ENCODE peak calls at places on chromosomes 7 and 10, in four cellular contexts. A, D, Q and B are unnamed samples.

GRCh38 chr10:77537720-77538373 is 99.8 kb downstream of the KCNMA1 start:
- DNase-seq in A (no peak), D (no peak), Q (no peak), B (no peak)

GRCh38 chr7:128161466-128162125 is 79.5 kb upstream of the LEP start:
- DNase-seq in A (no peak), D (no peak), Q (peak; percentile 11), B (no peak)

GRCh38 chr7:17696422-17696821 is 243.9 kb downstream of the SNX13 start:
- DNase-seq in A (no peak), D (no peak), Q (no peak), B (no peak)

GRCh38 chr7:153457796-153458195 is 594.4 kb upstream of the DPP6 start:
- DNase-seq in A (no peak), D (no peak), Q (no peak), B (no peak)

GRCh38 chr10:86688398-86688921 is 20.1 kb downstream of the LDB3 start:
- DNase-seq in A (peak; percentile 72), D (peak; percentile 68), Q (peak; percentile 68), B (peak; percentile 85)

GRCh38 chr10:49089152-49089788 is 26.1 kb downstream of the VSTM4 start:
- DNase-seq in A (no peak), D (no peak), Q (no peak), B (no peak)

GRCh38 chr7:25261545-25262135 is 33.4 kb upstream of the NPVF start:
- DNase-seq in A (no peak), D (no peak), Q (no peak), B (no peak)

GRCh38 chr7:54860003-54860775 is 101.2 kb upstream of the SEC61G start:
- DNase-seq in A (no peak), D (no peak), Q (no peak), B (no peak)

GRCh38 chr10:88853155-88853554 is 1.5 kb upstream of the ANKRD22 start:
- DNase-seq in A (no peak), D (no peak), Q (no peak), B (no peak)

GRCh38 chr10:127910464-127910770 is 3.5 kb downstream of the PTPRE start:
- DNase-seq in A (no peak), D (no peak), Q (no peak), B (no peak)

GRCh38 chr7:101784275-101785127 is 32.9 kb upstream of the CUX1 start:
- DNase-seq in A (no peak), D (peak; percentile 48), Q (no peak), B (no peak)

GRCh38 chr7:24668922-24669635 is 88.2 kb downstream of the GSDME start:
- DNase-seq in A (no peak), D (peak; percentile 9), Q (no peak), B (no peak)

GRCh38 chr10:96014473-96015102 is 28.8 kb upstream of the CCNJ start:
- DNase-seq in A (no peak), D (peak; percentile 15), Q (no peak), B (no peak)

GRCh38 chr7:47088329-47089067 is 493.4 kb downstream of the TNS3 start:
- DNase-seq in A (peak; percentile 70), D (peak; percentile 66), Q (peak; percentile 63), B (peak; percentile 86)

GRCh38 chr7:8082762-8083161 is 114.2 kb downstream of the GLCCI1 start:
- DNase-seq in A (no peak), D (no peak), Q (no peak), B (no peak)

GRCh38 chr10:58516118-58516517 is 3.4 kb downstream of the BICC1 start:
- DNase-seq in A (no peak), D (no peak), Q (no peak), B (no peak)

GRCh38 chr7:47326808-47327207 is 255.1 kb downstream of the TNS3 start:
- DNase-seq in A (no peak), D (no peak), Q (peak; percentile 45), B (no peak)

GRCh38 chr10:27747096-27747451 is 1.5 kb upstream of the MKX start:
- DNase-seq in A (peak; percentile 20), D (no peak), Q (no peak), B (peak; percentile 60)

GRCh38 chr7:124497209-124497608 is 268.4 kb downstream of the GPR37 start:
- DNase-seq in A (no peak), D (no peak), Q (no peak), B (no peak)

GRCh38 chr10:51877636-51878035 is 178.2 kb upstream of the CSTF2T start:
- DNase-seq in A (no peak), D (no peak), Q (no peak), B (no peak)

GRCh38 chr7:114554781-114555537 is 140.3 kb downstream of the FOXP2 start:
- DNase-seq in A (no peak), D (no peak), Q (no peak), B (no peak)

DNA sequence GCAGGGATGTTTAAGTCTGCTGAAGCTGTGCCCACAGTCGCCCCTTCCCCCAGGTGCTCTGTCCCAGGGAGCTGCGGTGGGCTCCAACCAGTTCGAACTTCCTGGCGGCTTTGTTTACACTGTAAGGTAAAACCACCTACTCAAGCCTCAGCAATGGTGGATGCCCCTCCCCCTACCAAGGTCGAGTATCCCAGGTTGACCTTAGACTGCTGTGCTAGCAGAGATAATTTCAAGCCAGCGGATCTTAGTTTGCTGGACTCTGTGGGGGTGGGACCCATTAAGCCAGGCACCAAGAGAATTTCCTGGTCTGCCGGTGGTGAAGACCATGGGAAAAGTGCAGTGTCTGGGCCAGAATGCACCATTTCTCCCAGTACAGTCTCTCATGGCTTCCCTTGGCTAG is 56.0 kb downstream of the CCDC7 start:
- DNase-seq in A (peak; percentile 49), D (peak; percentile 14), Q (no peak), B (peak; percentile 14)
- TF ChIP-seq CREB1 in A (no peak), D (no peak), Q (no peak), B (no peak)

GRCh38 chr7:122379491-122379890 is 74.9 kb upstream of the FEZF1 start:
- DNase-seq in A (no peak), D (no peak), Q (no peak), B (no peak)
- TF ChIP-seq CREB1 in A (no peak), D (no peak), Q (no peak), B (no peak)

GRCh38 chr7:80087768-80088170 is 46.9 kb upstream of the GNAI1 start:
- DNase-seq in A (no peak), D (no peak), Q (no peak), B (no peak)
- TF ChIP-seq CREB1 in A (no peak), D (no peak), Q (no peak), B (no peak)

DNA sequence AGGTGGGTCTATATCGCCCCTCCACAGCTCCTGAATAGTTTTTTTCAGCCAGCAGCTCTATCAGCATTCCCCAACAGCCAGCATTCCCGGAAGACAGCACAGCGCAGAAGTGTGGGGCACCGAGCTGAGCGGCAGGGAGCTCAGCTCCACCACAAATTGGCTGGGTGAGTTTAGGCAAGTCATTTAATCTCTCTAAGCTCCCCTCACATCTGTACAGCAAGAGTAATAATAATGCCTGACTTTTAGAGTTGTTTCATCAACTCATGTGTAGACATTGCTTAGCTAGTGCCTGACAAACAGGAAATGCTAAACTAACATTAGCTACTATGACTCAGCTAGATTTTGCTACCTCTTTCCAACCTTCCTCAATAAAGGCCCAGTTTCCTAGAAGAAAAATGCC is 247.9 kb upstream of the PTN start:
- DNase-seq in A (no peak), D (no peak), Q (no peak), B (peak; percentile 33)
- TF ChIP-seq CREB1 in A (no peak), D (no peak), Q (no peak), B (no peak)

DNA sequence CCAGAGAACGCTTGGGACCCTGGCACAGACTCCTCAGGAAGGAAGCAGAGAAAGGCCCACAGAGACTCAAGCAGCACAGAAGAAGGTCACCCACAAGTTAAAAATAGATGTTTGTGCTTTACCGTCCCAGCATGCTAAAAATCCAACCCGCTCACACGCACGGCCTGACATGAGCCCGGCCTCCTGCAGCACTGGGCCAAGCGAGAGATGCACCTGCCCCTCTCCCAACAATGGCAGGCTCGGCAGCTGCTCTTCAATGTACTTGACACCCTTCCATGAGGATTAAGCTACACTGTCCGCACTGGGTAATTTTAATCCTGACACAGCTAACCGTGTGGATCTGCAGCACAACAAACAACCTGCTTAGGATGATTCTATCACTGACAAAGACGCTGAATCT is 9.3 kb downstream of the DIP2C start:
- DNase-seq in A (no peak), D (no peak), Q (no peak), B (no peak)
- TF ChIP-seq CREB1 in A (no peak), D (no peak), Q (no peak), B (no peak)

GRCh38 chr7:100008525-100008924 is 6.9 kb upstream of the ZKSCAN1 start:
- DNase-seq in A (no peak), D (no peak), Q (no peak), B (no peak)
- TF ChIP-seq CREB1 in A (no peak), D (no peak), Q (no peak), B (no peak)